ENCODE peak calls at places on chromosome 9, in seven cellular contexts. One of them, this sample, is unnamed.

GRCh38 chr9:36815023-36815422 is 219.0 kb downstream of the PAX5 start:
- DNase-seq in GM12892: no peak
- DNase-seq in GM12878: no peak
- DNase-seq in H1: no peak
- DNase-seq in SK-N-SH: no peak
- DNase-seq in HepG2: no peak
- DNase-seq in K562: no peak
- DNase-seq in this sample: no peak

GRCh38 chr9:137128158-137129088 is 10.5 kb upstream of the GRIN1 start:
- DNase-seq in GM12892: peak; percentile 16
- DNase-seq in GM12878: no peak
- DNase-seq in H1: no peak
- DNase-seq in SK-N-SH: peak; percentile 14
- DNase-seq in HepG2: no peak
- DNase-seq in K562: peak; percentile 24
- DNase-seq in this sample: no peak

GRCh38 chr9:114273461-114273881 is 49.4 kb upstream of the ORM1 start:
- DNase-seq in GM12892: no peak
- DNase-seq in GM12878: no peak
- DNase-seq in H1: no peak
- DNase-seq in SK-N-SH: no peak
- DNase-seq in HepG2: no peak
- DNase-seq in K562: no peak
- DNase-seq in this sample: no peak

GRCh38 chr9:34311499-34312225 is 17.4 kb downstream of the KIF24 start:
- DNase-seq in GM12892: no peak
- DNase-seq in GM12878: no peak
- DNase-seq in H1: no peak
- DNase-seq in SK-N-SH: no peak
- DNase-seq in HepG2: no peak
- DNase-seq in K562: no peak
- DNase-seq in this sample: no peak

GRCh38 chr9:36461341-36461740 is 61.3 kb upstream of the RNF38 start:
- DNase-seq in GM12892: no peak
- DNase-seq in GM12878: no peak
- DNase-seq in H1: no peak
- DNase-seq in SK-N-SH: no peak
- DNase-seq in HepG2: no peak
- DNase-seq in K562: no peak
- DNase-seq in this sample: no peak

GRCh38 chr9:137034039-137034708 is 2.3 kb upstream of the FUT7 start:
- DNase-seq in GM12892: no peak
- DNase-seq in GM12878: no peak
- DNase-seq in H1: no peak
- DNase-seq in SK-N-SH: peak; percentile 63
- DNase-seq in HepG2: no peak
- DNase-seq in K562: no peak
- DNase-seq in this sample: no peak

GRCh38 chr9:131361202-131361833 is 32.6 kb upstream of the PRRC2B start:
- DNase-seq in GM12892: no peak
- DNase-seq in GM12878: no peak
- DNase-seq in H1: no peak
- DNase-seq in SK-N-SH: no peak
- DNase-seq in HepG2: no peak
- DNase-seq in K562: no peak
- DNase-seq in this sample: no peak

GRCh38 chr9:111572945-111573604 is 26.4 kb downstream of the PTGR1 start:
- DNase-seq in GM12892: no peak
- DNase-seq in GM12878: no peak
- DNase-seq in H1: no peak
- DNase-seq in SK-N-SH: no peak
- DNase-seq in HepG2: no peak
- DNase-seq in K562: no peak
- DNase-seq in this sample: no peak

GRCh38 chr9:110619831-110620230 is 40.3 kb upstream of the SVEP1 start:
- DNase-seq in GM12892: no peak
- DNase-seq in GM12878: no peak
- DNase-seq in H1: no peak
- DNase-seq in SK-N-SH: no peak
- DNase-seq in HepG2: no peak
- DNase-seq in K562: no peak
- DNase-seq in this sample: no peak

GRCh38 chr9:128927731-128928411 is 7.1 kb downstream of the PHYHD1 start:
- DNase-seq in GM12892: peak; percentile 63
- DNase-seq in GM12878: peak; percentile 9
- DNase-seq in H1: peak; percentile 84
- DNase-seq in SK-N-SH: peak; percentile 85
- DNase-seq in HepG2: no peak
- DNase-seq in K562: peak; percentile 72
- DNase-seq in this sample: no peak

GRCh38 chr9:69768101-69768500 is 8.3 kb upstream of the PTAR1 start:
- DNase-seq in GM12892: no peak
- DNase-seq in GM12878: no peak
- DNase-seq in H1: no peak
- DNase-seq in SK-N-SH: no peak
- DNase-seq in HepG2: no peak
- DNase-seq in K562: no peak
- DNase-seq in this sample: no peak

GRCh38 chr9:114366334-114367128 is 21.3 kb downstream of the AKNA start:
- DNase-seq in GM12892: no peak
- DNase-seq in GM12878: no peak
- DNase-seq in H1: no peak
- DNase-seq in SK-N-SH: no peak
- DNase-seq in HepG2: no peak
- DNase-seq in K562: no peak
- DNase-seq in this sample: no peak

GRCh38 chr9:17793713-17794622 is 215.1 kb downstream of the SH3GL2 start:
- DNase-seq in GM12892: no peak
- DNase-seq in GM12878: no peak
- DNase-seq in H1: no peak
- DNase-seq in SK-N-SH: no peak
- DNase-seq in HepG2: peak; percentile 27
- DNase-seq in K562: no peak
- DNase-seq in this sample: no peak

GRCh38 chr9:114304416-114305188 is 18.3 kb upstream of the ORM1 start:
- DNase-seq in GM12892: no peak
- DNase-seq in GM12878: no peak
- DNase-seq in H1: peak; percentile 24
- DNase-seq in SK-N-SH: no peak
- DNase-seq in HepG2: no peak
- DNase-seq in K562: no peak
- DNase-seq in this sample: no peak

GRCh38 chr9:109507421-109507838 is 9.3 kb upstream of the PTPN3 start:
- DNase-seq in GM12892: no peak
- DNase-seq in GM12878: no peak
- DNase-seq in H1: no peak
- DNase-seq in SK-N-SH: no peak
- DNase-seq in HepG2: peak; percentile 92
- DNase-seq in K562: no peak
- DNase-seq in this sample: no peak

GRCh38 chr9:97510797-97511761 is 9.6 kb downstream of the TMOD1 start:
- DNase-seq in GM12892: no peak
- DNase-seq in GM12878: peak; percentile 84
- DNase-seq in H1: peak; percentile 29
- DNase-seq in SK-N-SH: no peak
- DNase-seq in HepG2: no peak
- DNase-seq in K562: peak; percentile 31
- DNase-seq in this sample: no peak

GRCh38 chr9:137787786-137788505 is 89.6 kb upstream of the CACNA1B start:
- DNase-seq in GM12892: no peak
- DNase-seq in GM12878: no peak
- DNase-seq in H1: no peak
- DNase-seq in SK-N-SH: no peak
- DNase-seq in HepG2: no peak
- DNase-seq in K562: no peak
- DNase-seq in this sample: no peak

GRCh38 chr9:117249799-117250198 is 165.1 kb downstream of the ASTN2 start:
- DNase-seq in GM12892: no peak
- DNase-seq in GM12878: no peak
- DNase-seq in H1: no peak
- DNase-seq in SK-N-SH: no peak
- DNase-seq in HepG2: no peak
- DNase-seq in K562: no peak
- DNase-seq in this sample: no peak

GRCh38 chr9:6068983-6069382 is 53.6 kb upstream of the RANBP6 start:
- DNase-seq in GM12892: peak; percentile 14
- DNase-seq in GM12878: peak; percentile 45
- DNase-seq in H1: no peak
- DNase-seq in SK-N-SH: no peak
- DNase-seq in HepG2: no peak
- DNase-seq in K562: no peak
- DNase-seq in this sample: no peak
- TF ChIP-seq TAF1 in GM12892: no peak
- TF ChIP-seq TAF1 in GM12878: no peak
- TF ChIP-seq TAF1 in H1: no peak
- TF ChIP-seq TAF1 in SK-N-SH: no peak
- TF ChIP-seq TAF1 in HepG2: no peak
- TF ChIP-seq TAF1 in K562: no peak
- TF ChIP-seq TAF1 in this sample: no peak

DNA sequence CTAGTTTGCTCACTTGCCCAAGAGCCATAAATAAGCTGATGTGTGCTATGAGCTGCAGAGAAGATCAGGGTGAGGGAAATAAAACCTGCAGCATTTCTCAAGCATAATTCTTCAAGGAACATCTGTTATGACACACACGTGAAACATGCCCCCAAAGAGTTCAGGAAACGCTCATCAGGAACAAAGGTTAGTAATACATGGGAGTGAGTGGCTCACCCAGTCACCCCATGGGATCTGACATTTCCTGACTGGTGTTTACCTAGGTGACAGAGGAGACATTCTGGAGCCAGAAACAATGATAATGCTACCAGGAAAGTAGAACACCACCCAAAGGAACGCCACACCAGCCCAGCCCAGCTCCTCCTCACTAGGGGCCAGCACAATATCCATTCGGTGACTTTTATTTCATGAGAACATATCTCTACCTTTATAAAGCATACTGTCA is 66.0 kb downstream of the FRMD3 start:
- DNase-seq in GM12892: no peak
- DNase-seq in GM12878: no peak
- DNase-seq in H1: no peak
- DNase-seq in SK-N-SH: no peak
- DNase-seq in HepG2: peak; percentile 95
- DNase-seq in K562: no peak
- DNase-seq in this sample: no peak
- TF ChIP-seq POLR2AphosphoS5 in GM12892: no peak
- TF ChIP-seq POLR2AphosphoS5 in GM12878: no peak
- TF ChIP-seq POLR2AphosphoS5 in H1: no peak
- TF ChIP-seq POLR2AphosphoS5 in SK-N-SH: no peak
- TF ChIP-seq POLR2AphosphoS5 in HepG2: no peak
- TF ChIP-seq POLR2AphosphoS5 in K562: no peak
- TF ChIP-seq POLR2AphosphoS5 in this sample: no peak

DNA sequence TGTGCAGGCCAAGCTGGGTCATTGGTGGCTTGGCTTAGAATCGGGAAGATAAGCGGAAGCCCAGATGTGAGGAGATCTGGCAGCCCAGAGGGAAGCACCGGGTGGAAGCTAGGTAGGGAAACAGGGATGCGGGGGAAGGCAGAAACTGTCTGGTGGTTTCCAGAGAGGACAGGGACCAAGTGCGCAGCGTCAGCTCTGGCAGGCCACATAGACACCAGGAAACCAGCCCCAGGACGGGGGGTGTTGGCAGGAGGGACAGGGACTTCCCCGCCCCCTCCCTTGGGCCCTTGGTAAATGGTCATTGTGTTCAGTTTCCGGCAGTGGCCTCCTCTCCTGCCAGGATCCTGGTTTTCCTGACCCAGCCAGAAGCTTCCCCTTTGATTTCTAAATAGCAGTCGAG is 2.0 kb downstream of the RALGDS start:
- DNase-seq in GM12892: no peak
- DNase-seq in GM12878: no peak
- DNase-seq in H1: no peak
- DNase-seq in SK-N-SH: peak; percentile 82
- DNase-seq in HepG2: no peak
- DNase-seq in K562: no peak
- DNase-seq in this sample: no peak
- TF ChIP-seq TAF1 in GM12892: no peak
- TF ChIP-seq TAF1 in GM12878: no peak
- TF ChIP-seq TAF1 in H1: no peak
- TF ChIP-seq TAF1 in SK-N-SH: no peak
- TF ChIP-seq TAF1 in HepG2: no peak
- TF ChIP-seq TAF1 in K562: no peak
- TF ChIP-seq TAF1 in this sample: no peak

GRCh38 chr9:104971521-104971920 is 43.6 kb upstream of the ABCA1 start:
- DNase-seq in GM12892: no peak
- DNase-seq in GM12878: no peak
- DNase-seq in H1: no peak
- DNase-seq in SK-N-SH: no peak
- DNase-seq in HepG2: no peak
- DNase-seq in K562: no peak
- DNase-seq in this sample: no peak

GRCh38 chr9:104972242-104972866 is 44.4 kb upstream of the ABCA1 start:
- DNase-seq in GM12892: no peak
- DNase-seq in GM12878: no peak
- DNase-seq in H1: no peak
- DNase-seq in SK-N-SH: no peak
- DNase-seq in HepG2: no peak
- DNase-seq in K562: no peak
- DNase-seq in this sample: no peak

GRCh38 chr9:104970588-104970987 is 42.6 kb upstream of the ABCA1 start:
- DNase-seq in GM12892: no peak
- DNase-seq in GM12878: no peak
- DNase-seq in H1: no peak
- DNase-seq in SK-N-SH: no peak
- DNase-seq in HepG2: no peak
- DNase-seq in K562: no peak
- DNase-seq in this sample: no peak

GRCh38 chr9:104969116-104969515 is 41.2 kb upstream of the ABCA1 start:
- DNase-seq in GM12892: no peak
- DNase-seq in GM12878: no peak
- DNase-seq in H1: peak; percentile 58
- DNase-seq in SK-N-SH: no peak
- DNase-seq in HepG2: no peak
- DNase-seq in K562: no peak
- DNase-seq in this sample: no peak

DNA sequence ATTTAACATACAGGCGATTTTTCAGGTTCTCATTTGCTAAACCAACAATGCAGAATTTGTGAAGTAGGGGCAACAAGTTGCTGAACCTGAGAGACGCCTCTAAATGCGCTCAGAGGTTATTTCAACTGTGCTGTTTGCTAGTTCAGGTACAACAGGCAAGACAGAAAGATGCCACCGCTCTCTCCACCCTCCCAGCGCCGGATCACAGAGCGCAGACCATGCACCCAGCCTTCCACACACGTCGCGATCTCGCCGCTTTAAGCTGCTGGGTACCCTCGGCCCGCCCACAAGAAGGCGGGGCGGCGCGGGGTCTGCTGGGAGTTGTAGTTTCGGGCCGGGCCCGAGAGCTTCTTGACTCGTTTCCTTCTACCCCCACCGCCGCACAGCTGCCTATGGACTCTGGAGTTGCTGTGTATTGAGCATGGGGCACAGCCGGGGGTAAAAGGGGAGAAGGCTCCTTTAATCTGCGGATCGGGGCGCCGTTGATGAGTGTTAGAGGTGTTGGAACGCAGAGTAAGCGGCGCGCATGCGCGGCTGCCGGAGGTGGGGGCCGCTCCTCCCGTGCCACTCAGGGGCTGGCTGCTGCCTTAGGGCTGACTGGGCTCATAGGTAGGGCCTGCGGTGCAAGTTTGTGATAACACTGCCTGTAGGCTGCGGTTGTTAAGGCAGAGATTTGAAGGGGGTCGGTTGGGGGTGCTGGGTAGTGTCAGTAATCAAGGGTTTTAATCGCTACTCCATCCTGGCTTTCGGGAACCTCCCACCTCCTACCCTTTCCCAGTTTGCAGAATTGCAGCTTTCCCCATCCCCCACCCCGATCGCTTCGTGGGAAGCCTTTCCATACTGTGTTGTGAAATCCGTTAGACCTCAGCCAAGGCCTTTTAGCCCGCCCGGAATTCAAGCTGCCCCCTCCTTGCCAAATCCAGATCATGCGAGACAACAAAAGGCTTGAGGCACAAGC is 40.3 kb upstream of the ABCA1 start:
- DNase-seq in GM12892: peak; percentile 59
- DNase-seq in GM12878: no peak
- DNase-seq in H1: peak; percentile 92
- DNase-seq in SK-N-SH: peak; percentile 92
- DNase-seq in HepG2: peak; percentile 74
- DNase-seq in K562: peak; percentile 86
- DNase-seq in this sample: peak; percentile 73
- TF ChIP-seq POLR2AphosphoS5 in GM12892: no peak
- TF ChIP-seq POLR2AphosphoS5 in GM12878: no peak
- TF ChIP-seq POLR2AphosphoS5 in H1: peak; percentile 54
- TF ChIP-seq POLR2AphosphoS5 in SK-N-SH: peak; percentile 39
- TF ChIP-seq POLR2AphosphoS5 in HepG2: peak; percentile 49
- TF ChIP-seq POLR2AphosphoS5 in K562: no peak
- TF ChIP-seq POLR2AphosphoS5 in this sample: no peak